ENCODE peak calls at places on chromosomes 6 and 20, in six cellular contexts. X is activated T-cell treated with anti-CD3 and anti-CD28 coated beads, Interleukin-2, amount 50 U/mL, for 4 hours; W is HT1080; L is NCI-H1092 treated with DMSO at 0.1 percent for 48 hours; N is cardiac fibroblast; A is AG08395. E is an unnamed sample.

GRCh38 chr6:134589512-134589911 is 271.6 kb upstream of the SGK1 start:
- DNase-seq in X (no peak), W (peak; percentile 93), L (no peak), N (peak; percentile 98), A (peak; percentile 92), E (peak; percentile 99)

GRCh38 chr6:89270951-89271721 is 44.0 kb downstream of the GABRR2 start:
- DNase-seq in X (no peak), W (no peak), L (no peak), N (no peak), A (no peak), E (no peak)

GRCh38 chr6:166029506-166029905 is 138.1 kb downstream of the TBXT start:
- DNase-seq in X (no peak), W (no peak), L (no peak), N (no peak), A (no peak), E (no peak)

GRCh38 chr6:84773431-84774173 is 9.2 kb upstream of the TBX18 start:
- DNase-seq in X (no peak), W (no peak), L (no peak), N (peak; percentile 66), A (peak; percentile 30), E (no peak)

GRCh38 chr20:61185841-61186601 is 66.0 kb upstream of the CDH4 start:
- DNase-seq in X (no peak), W (peak; percentile 96), L (no peak), N (peak; percentile 76), A (peak; percentile 84), E (peak; percentile 98)

GRCh38 chr6:105804000-105804399 is 282.1 kb upstream of the PRDM1 start:
- DNase-seq in X (no peak), W (no peak), L (no peak), N (no peak), A (no peak), E (no peak)

GRCh38 chr20:19966840-19967239 is 50.3 kb upstream of the NAA20 start:
- DNase-seq in X (no peak), W (no peak), L (no peak), N (no peak), A (no peak), E (no peak)

GRCh38 chr6:135534773-135535380 is 37.3 kb upstream of the AHI1 start:
- DNase-seq in X (no peak), W (peak; percentile 47), L (no peak), N (no peak), A (peak; percentile 7), E (peak; percentile 61)

GRCh38 chr6:16446241-16446640 is 207.9 kb downstream of the GMPR start:
- DNase-seq in X (no peak), W (no peak), L (no peak), N (no peak), A (peak; percentile 27), E (no peak)

GRCh38 chr20:63554361-63555278 is 661 bp downstream of the FNDC11 start:
- DNase-seq in X (no peak), W (no peak), L (no peak), N (no peak), A (no peak), E (no peak)